ENCODE peak calls at places on chromosomes 13 and 19, in four cellular contexts. One of them, this sample, is unnamed.

GRCh38 chr13:96229356-96229755 is 139.4 kb downstream of the HS6ST3 start:
- DNase-seq in H9: peak
- DNase-seq in neuronal stem cell: no peak
- DNase-seq in IMR-90: no peak
- DNase-seq in this sample: peak

GRCh38 chr13:91401916-91402315 is 3.5 kb downstream of the GPC5 start:
- DNase-seq in H9: no peak
- DNase-seq in neuronal stem cell: no peak
- DNase-seq in IMR-90: no peak
- DNase-seq in this sample: no peak

GRCh38 chr13:26052136-26052736 is 420 bp upstream of the SHISA2 start:
- DNase-seq in H9: no peak
- DNase-seq in neuronal stem cell: no peak
- DNase-seq in IMR-90: no peak
- DNase-seq in this sample: no peak

GRCh38 chr13:48682452-48682851 is 28.7 kb downstream of the CYSLTR2 start:
- DNase-seq in H9: no peak
- DNase-seq in neuronal stem cell: no peak
- DNase-seq in IMR-90: no peak
- DNase-seq in this sample: no peak

GRCh38 chr19:33052352-33052972 is 12.2 kb downstream of the RHPN2 start:
- DNase-seq in H9: no peak
- DNase-seq in neuronal stem cell: no peak
- DNase-seq in IMR-90: peak
- DNase-seq in this sample: no peak

GRCh38 chr13:109666656-109667448 is 119.5 kb downstream of the IRS2 start:
- DNase-seq in H9: no peak
- DNase-seq in neuronal stem cell: no peak
- DNase-seq in IMR-90: peak
- DNase-seq in this sample: no peak

GRCh38 chr19:19212866-19213265 is 1.1 kb downstream of the NCAN start:
- DNase-seq in H9: no peak
- DNase-seq in neuronal stem cell: no peak
- DNase-seq in IMR-90: no peak
- DNase-seq in this sample: no peak

GRCh38 chr13:98853791-98854191 is 101.3 kb upstream of the SLC15A1 start:
- DNase-seq in H9: no peak
- DNase-seq in neuronal stem cell: no peak
- DNase-seq in IMR-90: peak
- DNase-seq in this sample: no peak

GRCh38 chr19:56309511-56310185 is 5.0 kb downstream of the ZSCAN5A start:
- DNase-seq in H9: peak
- DNase-seq in neuronal stem cell: no peak
- DNase-seq in IMR-90: peak
- DNase-seq in this sample: peak

GRCh38 chr13:33997574-33997973 is 179.6 kb downstream of the RFC3 start:
- DNase-seq in H9: no peak
- DNase-seq in neuronal stem cell: no peak
- DNase-seq in IMR-90: no peak
- DNase-seq in this sample: no peak

GRCh38 chr19:54439174-54439851 is 9.7 kb upstream of the LENG8 start:
- DNase-seq in H9: peak
- DNase-seq in neuronal stem cell: no peak
- DNase-seq in IMR-90: no peak
- DNase-seq in this sample: peak

GRCh38 chr13:66359910-66360552 is 870.1 kb downstream of the PCDH9 start:
- DNase-seq in H9: no peak
- DNase-seq in neuronal stem cell: no peak
- DNase-seq in IMR-90: no peak
- DNase-seq in this sample: no peak

GRCh38 chr19:2327773-2328400 is 499 bp downstream of the LSM7 start:
- DNase-seq in H9: peak
- DNase-seq in neuronal stem cell: peak
- DNase-seq in IMR-90: peak
- DNase-seq in this sample: peak

GRCh38 chr13:44685641-44686040 is 109.5 kb upstream of the TSC22D1 start:
- DNase-seq in H9: no peak
- DNase-seq in neuronal stem cell: no peak
- DNase-seq in IMR-90: no peak
- DNase-seq in this sample: no peak

GRCh38 chr13:110340812-110341444 is 33.8 kb downstream of the COL4A2 start:
- DNase-seq in H9: no peak
- DNase-seq in neuronal stem cell: no peak
- DNase-seq in IMR-90: peak
- DNase-seq in this sample: no peak

GRCh38 chr13:80339841-80340642 is 884 bp downstream of the SPRY2 start:
- DNase-seq in H9: no peak
- DNase-seq in neuronal stem cell: peak
- DNase-seq in IMR-90: peak
- DNase-seq in this sample: peak

GRCh38 chr19:10270180-10270615 is 722 bp upstream of the ICAM1 start:
- DNase-seq in H9: peak
- DNase-seq in neuronal stem cell: no peak
- DNase-seq in IMR-90: no peak
- DNase-seq in this sample: peak

GRCh38 chr19:13825489-13826475 is 30.5 kb downstream of the ZSWIM4 start:
- DNase-seq in H9: peak
- DNase-seq in neuronal stem cell: no peak
- DNase-seq in IMR-90: no peak
- DNase-seq in this sample: no peak

GRCh38 chr19:19651076-19651475 is 7.6 kb upstream of the GMIP start:
- DNase-seq in H9: no peak
- DNase-seq in neuronal stem cell: no peak
- DNase-seq in IMR-90: no peak
- DNase-seq in this sample: no peak

GRCh38 chr19:30479657-30480056 is 107.5 kb downstream of the ZNF536 start:
- DNase-seq in H9: no peak
- DNase-seq in neuronal stem cell: no peak
- DNase-seq in IMR-90: no peak
- DNase-seq in this sample: no peak

GRCh38 chr13:109725297-109725696 is 61.1 kb downstream of the IRS2 start:
- DNase-seq in H9: no peak
- DNase-seq in neuronal stem cell: no peak
- DNase-seq in IMR-90: no peak
- DNase-seq in this sample: no peak

GRCh38 chr19:3710265-3710812 is 2.2 kb downstream of the TJP3 start:
- DNase-seq in H9: peak
- DNase-seq in neuronal stem cell: no peak
- DNase-seq in IMR-90: peak
- DNase-seq in this sample: no peak

GRCh38 chr13:28250542-28250941 is 112.2 kb downstream of the PAN3 start:
- DNase-seq in H9: no peak
- DNase-seq in neuronal stem cell: no peak
- DNase-seq in IMR-90: no peak
- DNase-seq in this sample: no peak

GRCh38 chr19:15260939-15261338 is 28.7 kb upstream of the EPHX3 start:
- DNase-seq in H9: no peak
- DNase-seq in neuronal stem cell: no peak
- DNase-seq in IMR-90: no peak
- DNase-seq in this sample: no peak

GRCh38 chr19:17777840-17778620 is 16.9 kb upstream of the B3GNT3 start:
- DNase-seq in H9: peak
- DNase-seq in neuronal stem cell: peak
- DNase-seq in IMR-90: peak
- DNase-seq in this sample: peak

GRCh38 chr13:25881946-25882574 is 169.8 kb downstream of the SHISA2 start:
- DNase-seq in H9: no peak
- DNase-seq in neuronal stem cell: peak
- DNase-seq in IMR-90: no peak
- DNase-seq in this sample: no peak

GRCh38 chr19:8334458-8335342 is 8.4 kb downstream of the KANK3 start:
- DNase-seq in H9: peak
- DNase-seq in neuronal stem cell: peak
- DNase-seq in IMR-90: peak
- DNase-seq in this sample: peak

GRCh38 chr13:36885901-36886300 is 34.1 kb downstream of the SMAD9 start:
- DNase-seq in H9: no peak
- DNase-seq in neuronal stem cell: no peak
- DNase-seq in IMR-90: no peak
- DNase-seq in this sample: no peak

GRCh38 chr19:51320258-51320657 is 8.8 kb downstream of the IGLON5 start:
- DNase-seq in H9: no peak
- DNase-seq in neuronal stem cell: no peak
- DNase-seq in IMR-90: no peak
- DNase-seq in this sample: no peak
- H3K9ac ChIP-seq in H9: no peak
- H3K9ac ChIP-seq in neuronal stem cell: no peak
- H3K9ac ChIP-seq in IMR-90: no peak
- H3K9ac ChIP-seq in this sample: no peak

DNA sequence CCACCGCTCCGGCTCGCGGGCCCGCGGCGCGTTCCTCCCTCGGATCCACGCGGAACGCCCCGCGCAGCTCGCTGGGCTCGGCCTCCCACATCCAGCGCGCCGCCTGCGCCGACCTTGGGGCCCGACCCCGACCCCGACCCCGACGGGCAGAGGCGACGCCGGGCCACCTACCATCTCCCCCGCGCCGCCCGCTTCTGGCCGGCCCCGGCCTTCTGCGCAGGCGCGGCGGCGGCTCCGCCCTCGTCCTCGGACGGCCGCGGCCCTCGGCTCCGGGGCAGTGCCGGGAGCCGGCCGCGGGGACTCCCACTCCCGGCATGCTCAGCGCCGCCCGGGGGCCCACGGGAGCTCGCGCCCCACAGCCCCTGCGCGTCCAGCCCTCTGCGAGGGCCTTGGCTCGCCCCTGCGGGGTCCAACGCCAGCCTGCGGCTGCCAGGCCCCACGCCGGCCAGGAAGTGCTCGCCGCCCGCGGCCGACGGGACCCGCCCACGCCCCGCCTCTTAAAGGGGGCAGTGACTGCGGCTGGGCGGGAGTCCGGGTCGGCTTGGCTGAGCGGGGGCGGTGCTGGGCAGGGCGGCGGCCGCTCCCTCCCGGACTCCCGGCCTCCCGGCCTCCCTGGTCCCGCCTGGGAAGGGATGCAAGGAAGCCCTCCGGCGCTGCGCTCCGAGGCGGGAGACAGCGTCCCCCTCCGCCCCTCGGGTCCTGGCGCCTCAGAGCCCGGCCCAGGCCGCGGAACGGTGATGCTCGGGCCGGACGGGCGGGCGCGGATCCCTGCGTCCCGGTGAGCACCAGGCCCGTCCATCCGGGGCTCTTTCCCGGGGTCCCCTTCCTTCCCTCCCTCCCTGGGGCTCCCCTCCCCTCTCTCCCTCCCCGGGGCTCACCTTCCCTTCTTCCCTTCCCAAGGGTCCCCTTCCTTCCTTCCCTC is at the start of gene DCUN1D2:
- DNase-seq in H9: peak
- DNase-seq in neuronal stem cell: peak
- DNase-seq in IMR-90: peak
- DNase-seq in this sample: peak
- H2BK15ac ChIP-seq in H9: no peak
- H2BK15ac ChIP-seq in neuronal stem cell: peak
- H2BK15ac ChIP-seq in IMR-90: no peak
- H2BK15ac ChIP-seq in this sample: peak

GRCh38 chr19:46625731-46626130 is 842 bp upstream of the PTGIR start:
- DNase-seq in H9: no peak
- DNase-seq in neuronal stem cell: no peak
- DNase-seq in IMR-90: no peak
- DNase-seq in this sample: no peak

GRCh38 chr19:46622118-46622446 is 2.8 kb downstream of the PTGIR start:
- DNase-seq in H9: no peak
- DNase-seq in neuronal stem cell: no peak
- DNase-seq in IMR-90: no peak
- DNase-seq in this sample: no peak

GRCh38 chr19:46626441-46626840 is 1.6 kb upstream of the PTGIR start:
- DNase-seq in H9: no peak
- DNase-seq in neuronal stem cell: no peak
- DNase-seq in IMR-90: no peak
- DNase-seq in this sample: no peak

GRCh38 chr19:46623915-46624502 is 880 bp downstream of the PTGIR start:
- DNase-seq in H9: no peak
- DNase-seq in neuronal stem cell: no peak
- DNase-seq in IMR-90: no peak
- DNase-seq in this sample: no peak

DNA sequence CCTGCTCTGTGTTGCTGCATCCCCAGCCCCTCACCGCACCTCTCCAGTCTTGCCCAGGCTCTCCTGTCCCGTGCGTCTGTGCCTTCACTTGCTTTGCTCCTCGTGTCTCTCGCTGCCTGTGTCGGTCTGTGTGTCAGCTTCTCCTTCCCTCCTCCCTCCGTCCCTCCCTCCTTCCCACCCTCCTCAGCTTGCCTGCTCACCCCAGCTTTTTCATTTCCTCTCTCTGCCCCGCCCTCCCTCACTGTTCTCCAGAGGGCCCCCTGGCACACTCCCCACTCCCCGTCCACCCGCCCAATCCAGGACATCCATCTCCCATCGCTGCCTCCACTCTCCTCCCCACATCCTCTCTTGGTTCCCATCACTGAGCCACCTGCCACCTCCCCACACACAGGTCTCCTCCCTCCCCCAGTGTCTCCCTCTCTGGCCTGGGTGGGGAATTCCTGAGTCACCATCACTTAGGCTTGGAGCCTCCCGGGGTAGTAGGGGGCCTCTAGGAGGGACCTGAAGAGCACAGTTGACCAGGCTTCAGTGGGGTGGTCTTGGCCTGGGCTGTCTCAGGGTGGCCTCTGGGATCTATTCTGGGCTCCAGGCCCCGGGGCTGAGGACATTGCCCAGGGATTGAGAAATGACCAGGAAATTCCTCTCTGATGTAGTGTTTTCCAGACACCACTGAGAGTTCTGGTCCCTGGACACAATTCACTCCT is at the start of gene PTGIR:
- DNase-seq in H9: no peak
- DNase-seq in neuronal stem cell: no peak
- DNase-seq in IMR-90: peak
- DNase-seq in this sample: no peak
- H3K9ac ChIP-seq in H9: no peak
- H3K9ac ChIP-seq in neuronal stem cell: peak
- H3K9ac ChIP-seq in IMR-90: peak
- H3K9ac ChIP-seq in this sample: no peak

GRCh38 chr13:32737679-32738078 is 151.4 kb downstream of the PDS5B start:
- DNase-seq in H9: no peak
- DNase-seq in neuronal stem cell: no peak
- DNase-seq in IMR-90: no peak
- DNase-seq in this sample: no peak

GRCh38 chr13:32737111-32737571 is 150.9 kb downstream of the PDS5B start:
- DNase-seq in H9: no peak
- DNase-seq in neuronal stem cell: no peak
- DNase-seq in IMR-90: no peak
- DNase-seq in this sample: no peak

GRCh38 chr13:32736648-32737047 is 150.4 kb downstream of the PDS5B start:
- DNase-seq in H9: no peak
- DNase-seq in neuronal stem cell: no peak
- DNase-seq in IMR-90: no peak
- DNase-seq in this sample: no peak

GRCh38 chr13:32734511-32734910 is 148.3 kb downstream of the PDS5B start:
- DNase-seq in H9: no peak
- DNase-seq in neuronal stem cell: no peak
- DNase-seq in IMR-90: peak
- DNase-seq in this sample: no peak

GRCh38 chr13:32735859-32736258 is 149.6 kb downstream of the PDS5B start:
- DNase-seq in H9: no peak
- DNase-seq in neuronal stem cell: no peak
- DNase-seq in IMR-90: no peak
- DNase-seq in this sample: no peak
- H2BK15ac ChIP-seq in H9: no peak
- H2BK15ac ChIP-seq in neuronal stem cell: no peak
- H2BK15ac ChIP-seq in IMR-90: no peak
- H2BK15ac ChIP-seq in this sample: no peak